ENCODE peak calls at places on chromosomes 7 and 10, in five cellular contexts. One of them, this sample, is unnamed.

GRCh38 chr10:12868229-12868628 is 133.3 kb downstream of the CCDC3 start:
- DNase-seq in endothelial cell: no peak
- DNase-seq in AG10803: no peak
- DNase-seq in cardiac fibroblast: no peak
- DNase-seq in heart right ventricle: no peak
- DNase-seq in this sample: no peak

GRCh38 chr7:67423058-67423457 is 426.4 kb downstream of the TYW1 start:
- DNase-seq in endothelial cell: no peak
- DNase-seq in AG10803: no peak
- DNase-seq in cardiac fibroblast: no peak
- DNase-seq in heart right ventricle: no peak
- DNase-seq in this sample: no peak

GRCh38 chr10:12088919-12089318 is 20.2 kb downstream of the DHTKD1 start:
- DNase-seq in endothelial cell: no peak
- DNase-seq in AG10803: no peak
- DNase-seq in cardiac fibroblast: no peak
- DNase-seq in heart right ventricle: no peak
- DNase-seq in this sample: no peak

GRCh38 chr10:11901454-11902431 is 78.6 kb downstream of the PROSER2 start:
- DNase-seq in endothelial cell: peak
- DNase-seq in AG10803: no peak
- DNase-seq in cardiac fibroblast: peak
- DNase-seq in heart right ventricle: no peak
- DNase-seq in this sample: no peak

GRCh38 chr10:69344591-69345244 is 66.4 kb downstream of the HK1 start:
- DNase-seq in endothelial cell: no peak
- DNase-seq in AG10803: no peak
- DNase-seq in cardiac fibroblast: no peak
- DNase-seq in heart right ventricle: no peak
- DNase-seq in this sample: no peak

GRCh38 chr10:124249812-124250432 is 156.5 kb upstream of the CHST15 start:
- DNase-seq in endothelial cell: no peak
- DNase-seq in AG10803: no peak
- DNase-seq in cardiac fibroblast: no peak
- DNase-seq in heart right ventricle: no peak
- DNase-seq in this sample: no peak

GRCh38 chr7:1739593-1739992 is 69.5 kb downstream of the ELFN1 start:
- DNase-seq in endothelial cell: no peak
- DNase-seq in AG10803: no peak
- DNase-seq in cardiac fibroblast: no peak
- DNase-seq in heart right ventricle: no peak
- DNase-seq in this sample: no peak

GRCh38 chr10:96358851-96359540 is at the start of gene OPALIN:
- DNase-seq in endothelial cell: no peak
- DNase-seq in AG10803: no peak
- DNase-seq in cardiac fibroblast: no peak
- DNase-seq in heart right ventricle: no peak
- DNase-seq in this sample: no peak

GRCh38 chr10:115417585-115418265 is 324.6 kb downstream of the ATRNL1 start:
- DNase-seq in endothelial cell: peak
- DNase-seq in AG10803: peak
- DNase-seq in cardiac fibroblast: peak
- DNase-seq in heart right ventricle: no peak
- DNase-seq in this sample: no peak

GRCh38 chr10:73262105-73262730 is 9.8 kb upstream of the MRPS16 start:
- DNase-seq in endothelial cell: no peak
- DNase-seq in AG10803: peak
- DNase-seq in cardiac fibroblast: peak
- DNase-seq in heart right ventricle: no peak
- DNase-seq in this sample: no peak

GRCh38 chr7:19442016-19442785 is 266.6 kb downstream of the POLR1F start:
- DNase-seq in endothelial cell: peak
- DNase-seq in AG10803: peak
- DNase-seq in cardiac fibroblast: peak
- DNase-seq in heart right ventricle: no peak
- DNase-seq in this sample: no peak
- TF ChIP-seq CTCF in endothelial cell: no peak
- TF ChIP-seq CTCF in AG10803: peak
- TF ChIP-seq CTCF in cardiac fibroblast: peak
- TF ChIP-seq CTCF in heart right ventricle: no peak
- TF ChIP-seq CTCF in this sample: no peak

DNA sequence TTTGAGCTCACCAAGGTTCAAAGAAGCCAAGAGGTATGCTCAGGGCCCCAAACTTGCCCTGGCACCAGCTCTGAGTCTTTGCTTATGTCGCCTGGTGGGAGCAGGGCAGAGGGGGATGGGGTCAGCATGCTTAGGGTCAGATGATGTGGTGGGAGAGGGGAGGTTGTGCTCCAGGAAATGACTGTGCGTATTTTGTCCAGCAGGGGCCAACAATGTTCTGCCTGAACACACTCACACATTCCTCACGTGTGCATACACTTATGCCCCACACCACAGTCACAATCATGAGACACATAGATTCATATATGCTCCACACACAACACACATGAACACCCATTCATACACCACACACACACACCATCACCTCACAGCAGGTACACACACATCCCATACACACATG is 4.4 kb upstream of the RAMP3 start:
- DNase-seq in endothelial cell: no peak
- DNase-seq in AG10803: no peak
- DNase-seq in cardiac fibroblast: no peak
- DNase-seq in heart right ventricle: no peak
- DNase-seq in this sample: no peak
- TF ChIP-seq CTCF in endothelial cell: no peak
- TF ChIP-seq CTCF in AG10803: no peak
- TF ChIP-seq CTCF in cardiac fibroblast: no peak
- TF ChIP-seq CTCF in heart right ventricle: no peak
- TF ChIP-seq CTCF in this sample: no peak

GRCh38 chr7:44257618-44258422 is 57.0 kb downstream of the YKT6 start:
- DNase-seq in endothelial cell: peak
- DNase-seq in AG10803: peak
- DNase-seq in cardiac fibroblast: peak
- DNase-seq in heart right ventricle: peak
- DNase-seq in this sample: no peak
- TF ChIP-seq CTCF in endothelial cell: no peak
- TF ChIP-seq CTCF in AG10803: no peak
- TF ChIP-seq CTCF in cardiac fibroblast: no peak
- TF ChIP-seq CTCF in heart right ventricle: peak
- TF ChIP-seq CTCF in this sample: no peak

GRCh38 chr10:100516847-100517246 is 2.8 kb downstream of the SEC31B start:
- DNase-seq in endothelial cell: no peak
- DNase-seq in AG10803: no peak
- DNase-seq in cardiac fibroblast: no peak
- DNase-seq in heart right ventricle: no peak
- DNase-seq in this sample: no peak
- TF ChIP-seq CTCF in endothelial cell: no peak
- TF ChIP-seq CTCF in AG10803: peak
- TF ChIP-seq CTCF in cardiac fibroblast: peak
- TF ChIP-seq CTCF in heart right ventricle: no peak
- TF ChIP-seq CTCF in this sample: no peak

DNA sequence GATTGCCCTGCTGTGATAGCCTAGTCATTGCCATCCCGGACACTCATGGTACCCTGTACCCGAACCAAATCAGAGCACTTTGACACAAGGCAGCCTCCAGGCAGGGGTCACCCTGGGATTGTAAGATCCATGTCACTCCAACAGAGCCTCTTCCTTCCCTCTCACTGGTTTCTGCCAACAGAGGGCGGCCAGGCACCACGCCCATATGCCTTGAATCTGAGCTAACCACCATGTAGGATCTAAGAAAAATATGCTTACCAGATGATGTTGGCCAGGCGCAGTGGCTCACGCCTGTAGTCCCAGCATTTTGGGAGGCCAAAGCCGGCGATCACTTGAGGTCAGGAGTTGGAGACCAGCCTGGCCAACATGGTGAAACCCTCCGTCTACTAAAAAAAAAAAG is 389.2 kb upstream of the KLF6 start:
- DNase-seq in endothelial cell: no peak
- DNase-seq in AG10803: peak
- DNase-seq in cardiac fibroblast: peak
- DNase-seq in heart right ventricle: no peak
- DNase-seq in this sample: no peak
- TF ChIP-seq CTCF in endothelial cell: no peak
- TF ChIP-seq CTCF in AG10803: peak
- TF ChIP-seq CTCF in cardiac fibroblast: no peak
- TF ChIP-seq CTCF in heart right ventricle: peak
- TF ChIP-seq CTCF in this sample: no peak